ENCODE peak calls at places on chromosomes 2 and 18, in ten cellular contexts. One of them, this sample, is unnamed.

GRCh38 chr2:12579018-12579417 is 137.7 kb upstream of the TRIB2 start:
- DNase-seq in tibial nerve: no peak
- DNase-seq in psoas muscle: no peak
- DNase-seq in activated CD8-positive, alpha-beta T cell treated with anti-CD3 and anti-CD28 coated beads for 36 hours: peak; percentile 5
- DNase-seq in endothelial cell: no peak
- DNase-seq in AML-193: no peak
- DNase-seq in spleen: no peak
- DNase-seq in sciatic nerve: no peak
- DNase-seq in heart right ventricle: no peak
- DNase-seq in anterior cingulate cortex: no peak
- DNase-seq in this sample: no peak

GRCh38 chr18:6294119-6294784 is 120.5 kb downstream of the L3MBTL4 start:
- DNase-seq in tibial nerve: no peak
- DNase-seq in psoas muscle: no peak
- DNase-seq in activated CD8-positive, alpha-beta T cell treated with anti-CD3 and anti-CD28 coated beads for 36 hours: no peak
- DNase-seq in endothelial cell: no peak
- DNase-seq in AML-193: peak; percentile 33
- DNase-seq in spleen: no peak
- DNase-seq in sciatic nerve: no peak
- DNase-seq in heart right ventricle: peak; percentile 16
- DNase-seq in anterior cingulate cortex: no peak
- DNase-seq in this sample: no peak

GRCh38 chr2:240519396-240520142 is 38.2 kb downstream of the ANKMY1 start:
- DNase-seq in tibial nerve: no peak
- DNase-seq in psoas muscle: no peak
- DNase-seq in activated CD8-positive, alpha-beta T cell treated with anti-CD3 and anti-CD28 coated beads for 36 hours: no peak
- DNase-seq in endothelial cell: no peak
- DNase-seq in AML-193: no peak
- DNase-seq in spleen: peak; percentile 47
- DNase-seq in sciatic nerve: peak; percentile 55
- DNase-seq in heart right ventricle: no peak
- DNase-seq in anterior cingulate cortex: no peak
- DNase-seq in this sample: no peak

GRCh38 chr2:212683346-212683745 is 144.7 kb upstream of the ERBB4 start:
- DNase-seq in tibial nerve: no peak
- DNase-seq in psoas muscle: no peak
- DNase-seq in activated CD8-positive, alpha-beta T cell treated with anti-CD3 and anti-CD28 coated beads for 36 hours: no peak
- DNase-seq in endothelial cell: no peak
- DNase-seq in AML-193: no peak
- DNase-seq in spleen: no peak
- DNase-seq in sciatic nerve: no peak
- DNase-seq in heart right ventricle: no peak
- DNase-seq in anterior cingulate cortex: no peak
- DNase-seq in this sample: no peak

GRCh38 chr2:29703336-29703735 is 218.1 kb downstream of the ALK start:
- DNase-seq in tibial nerve: no peak
- DNase-seq in psoas muscle: no peak
- DNase-seq in activated CD8-positive, alpha-beta T cell treated with anti-CD3 and anti-CD28 coated beads for 36 hours: no peak
- DNase-seq in endothelial cell: no peak
- DNase-seq in AML-193: no peak
- DNase-seq in spleen: no peak
- DNase-seq in sciatic nerve: no peak
- DNase-seq in heart right ventricle: no peak
- DNase-seq in anterior cingulate cortex: no peak
- DNase-seq in this sample: no peak

GRCh38 chr2:215401896-215402379 is 33.9 kb downstream of the FN1 start:
- DNase-seq in tibial nerve: peak; percentile 43
- DNase-seq in psoas muscle: no peak
- DNase-seq in activated CD8-positive, alpha-beta T cell treated with anti-CD3 and anti-CD28 coated beads for 36 hours: no peak
- DNase-seq in endothelial cell: no peak
- DNase-seq in AML-193: no peak
- DNase-seq in spleen: no peak
- DNase-seq in sciatic nerve: no peak
- DNase-seq in heart right ventricle: peak; percentile 30
- DNase-seq in anterior cingulate cortex: no peak
- DNase-seq in this sample: no peak

GRCh38 chr2:129050116-129050515 is 731.4 kb upstream of the HS6ST1 start:
- DNase-seq in tibial nerve: no peak
- DNase-seq in psoas muscle: no peak
- DNase-seq in activated CD8-positive, alpha-beta T cell treated with anti-CD3 and anti-CD28 coated beads for 36 hours: no peak
- DNase-seq in endothelial cell: no peak
- DNase-seq in AML-193: no peak
- DNase-seq in spleen: no peak
- DNase-seq in sciatic nerve: no peak
- DNase-seq in heart right ventricle: no peak
- DNase-seq in anterior cingulate cortex: no peak
- DNase-seq in this sample: no peak

GRCh38 chr2:39470580-39470979 is 33.5 kb upstream of the MAP4K3 start:
- DNase-seq in tibial nerve: no peak
- DNase-seq in psoas muscle: no peak
- DNase-seq in activated CD8-positive, alpha-beta T cell treated with anti-CD3 and anti-CD28 coated beads for 36 hours: no peak
- DNase-seq in endothelial cell: no peak
- DNase-seq in AML-193: no peak
- DNase-seq in spleen: no peak
- DNase-seq in sciatic nerve: no peak
- DNase-seq in heart right ventricle: no peak
- DNase-seq in anterior cingulate cortex: no peak
- DNase-seq in this sample: no peak

GRCh38 chr18:45761512-45762114 is 37.6 kb downstream of the SLC14A1 start:
- DNase-seq in tibial nerve: no peak
- DNase-seq in psoas muscle: no peak
- DNase-seq in activated CD8-positive, alpha-beta T cell treated with anti-CD3 and anti-CD28 coated beads for 36 hours: no peak
- DNase-seq in endothelial cell: no peak
- DNase-seq in AML-193: peak; percentile 40
- DNase-seq in spleen: no peak
- DNase-seq in sciatic nerve: no peak
- DNase-seq in heart right ventricle: no peak
- DNase-seq in anterior cingulate cortex: no peak
- DNase-seq in this sample: no peak

GRCh38 chr2:215272918-215273317 is 38.9 kb upstream of the ATIC start:
- DNase-seq in tibial nerve: no peak
- DNase-seq in psoas muscle: no peak
- DNase-seq in activated CD8-positive, alpha-beta T cell treated with anti-CD3 and anti-CD28 coated beads for 36 hours: no peak
- DNase-seq in endothelial cell: no peak
- DNase-seq in AML-193: no peak
- DNase-seq in spleen: no peak
- DNase-seq in sciatic nerve: no peak
- DNase-seq in heart right ventricle: no peak
- DNase-seq in anterior cingulate cortex: no peak
- DNase-seq in this sample: no peak

GRCh38 chr2:221572821-221573429 is 821 bp upstream of the EPHA4 start:
- DNase-seq in tibial nerve: peak; percentile 12
- DNase-seq in psoas muscle: no peak
- DNase-seq in activated CD8-positive, alpha-beta T cell treated with anti-CD3 and anti-CD28 coated beads for 36 hours: peak; percentile 27
- DNase-seq in endothelial cell: peak; percentile 23
- DNase-seq in AML-193: no peak
- DNase-seq in spleen: no peak
- DNase-seq in sciatic nerve: peak; percentile 64
- DNase-seq in heart right ventricle: peak; percentile 43
- DNase-seq in anterior cingulate cortex: peak; percentile 84
- DNase-seq in this sample: peak; percentile 55

GRCh38 chr2:223580951-223581350 is 21.2 kb downstream of the SCG2 start:
- DNase-seq in tibial nerve: no peak
- DNase-seq in psoas muscle: no peak
- DNase-seq in activated CD8-positive, alpha-beta T cell treated with anti-CD3 and anti-CD28 coated beads for 36 hours: no peak
- DNase-seq in endothelial cell: no peak
- DNase-seq in AML-193: no peak
- DNase-seq in spleen: no peak
- DNase-seq in sciatic nerve: no peak
- DNase-seq in heart right ventricle: no peak
- DNase-seq in anterior cingulate cortex: no peak
- DNase-seq in this sample: no peak

GRCh38 chr2:237437566-237437965 is 23.6 kb upstream of the COL6A3 start:
- DNase-seq in tibial nerve: no peak
- DNase-seq in psoas muscle: no peak
- DNase-seq in activated CD8-positive, alpha-beta T cell treated with anti-CD3 and anti-CD28 coated beads for 36 hours: no peak
- DNase-seq in endothelial cell: no peak
- DNase-seq in AML-193: no peak
- DNase-seq in spleen: no peak
- DNase-seq in sciatic nerve: no peak
- DNase-seq in heart right ventricle: no peak
- DNase-seq in anterior cingulate cortex: no peak
- DNase-seq in this sample: no peak

GRCh38 chr2:230090978-230091377 is 22.3 kb upstream of the SLC16A14 start:
- DNase-seq in tibial nerve: no peak
- DNase-seq in psoas muscle: no peak
- DNase-seq in activated CD8-positive, alpha-beta T cell treated with anti-CD3 and anti-CD28 coated beads for 36 hours: no peak
- DNase-seq in endothelial cell: no peak
- DNase-seq in AML-193: no peak
- DNase-seq in spleen: no peak
- DNase-seq in sciatic nerve: no peak
- DNase-seq in heart right ventricle: no peak
- DNase-seq in anterior cingulate cortex: no peak
- DNase-seq in this sample: no peak

GRCh38 chr2:232773815-232774214 is 2.5 kb downstream of the KCNJ13 start:
- DNase-seq in tibial nerve: no peak
- DNase-seq in psoas muscle: no peak
- DNase-seq in activated CD8-positive, alpha-beta T cell treated with anti-CD3 and anti-CD28 coated beads for 36 hours: no peak
- DNase-seq in endothelial cell: no peak
- DNase-seq in AML-193: no peak
- DNase-seq in spleen: no peak
- DNase-seq in sciatic nerve: no peak
- DNase-seq in heart right ventricle: no peak
- DNase-seq in anterior cingulate cortex: no peak
- DNase-seq in this sample: no peak

GRCh38 chr2:134361648-134362047 is 107.8 kb downstream of the MGAT5 start:
- DNase-seq in tibial nerve: no peak
- DNase-seq in psoas muscle: no peak
- DNase-seq in activated CD8-positive, alpha-beta T cell treated with anti-CD3 and anti-CD28 coated beads for 36 hours: no peak
- DNase-seq in endothelial cell: no peak
- DNase-seq in AML-193: no peak
- DNase-seq in spleen: no peak
- DNase-seq in sciatic nerve: no peak
- DNase-seq in heart right ventricle: no peak
- DNase-seq in anterior cingulate cortex: no peak
- DNase-seq in this sample: no peak

GRCh38 chr2:102142829-102143449 is 393 bp downstream of the IL1R1 start:
- DNase-seq in tibial nerve: no peak
- DNase-seq in psoas muscle: no peak
- DNase-seq in activated CD8-positive, alpha-beta T cell treated with anti-CD3 and anti-CD28 coated beads for 36 hours: peak; percentile 13
- DNase-seq in endothelial cell: no peak
- DNase-seq in AML-193: no peak
- DNase-seq in spleen: no peak
- DNase-seq in sciatic nerve: no peak
- DNase-seq in heart right ventricle: peak; percentile 27
- DNase-seq in anterior cingulate cortex: no peak
- DNase-seq in this sample: peak; percentile 52

GRCh38 chr2:109560265-109560664 is 53.5 kb downstream of the SEPTIN10 start:
- DNase-seq in tibial nerve: no peak
- DNase-seq in psoas muscle: no peak
- DNase-seq in activated CD8-positive, alpha-beta T cell treated with anti-CD3 and anti-CD28 coated beads for 36 hours: no peak
- DNase-seq in endothelial cell: no peak
- DNase-seq in AML-193: no peak
- DNase-seq in spleen: no peak
- DNase-seq in sciatic nerve: no peak
- DNase-seq in heart right ventricle: no peak
- DNase-seq in anterior cingulate cortex: no peak
- DNase-seq in this sample: no peak

GRCh38 chr18:4842287-4842686 is 354.8 kb downstream of the AKAIN1 start:
- DNase-seq in tibial nerve: no peak
- DNase-seq in psoas muscle: no peak
- DNase-seq in activated CD8-positive, alpha-beta T cell treated with anti-CD3 and anti-CD28 coated beads for 36 hours: no peak
- DNase-seq in endothelial cell: no peak
- DNase-seq in AML-193: no peak
- DNase-seq in spleen: no peak
- DNase-seq in sciatic nerve: no peak
- DNase-seq in heart right ventricle: no peak
- DNase-seq in anterior cingulate cortex: no peak
- DNase-seq in this sample: no peak

GRCh38 chr2:112493858-112494648 is 12.1 kb downstream of the TTL start:
- DNase-seq in tibial nerve: no peak
- DNase-seq in psoas muscle: no peak
- DNase-seq in activated CD8-positive, alpha-beta T cell treated with anti-CD3 and anti-CD28 coated beads for 36 hours: no peak
- DNase-seq in endothelial cell: no peak
- DNase-seq in AML-193: no peak
- DNase-seq in spleen: no peak
- DNase-seq in sciatic nerve: no peak
- DNase-seq in heart right ventricle: no peak
- DNase-seq in anterior cingulate cortex: no peak
- DNase-seq in this sample: no peak

GRCh38 chr2:236092714-236093113 is 75.5 kb downstream of the GBX2 start:
- DNase-seq in tibial nerve: no peak
- DNase-seq in psoas muscle: no peak
- DNase-seq in activated CD8-positive, alpha-beta T cell treated with anti-CD3 and anti-CD28 coated beads for 36 hours: no peak
- DNase-seq in endothelial cell: no peak
- DNase-seq in AML-193: no peak
- DNase-seq in spleen: peak; percentile 2
- DNase-seq in sciatic nerve: no peak
- DNase-seq in heart right ventricle: no peak
- DNase-seq in anterior cingulate cortex: no peak
- DNase-seq in this sample: no peak

GRCh38 chr2:88638743-88639142 is 11.5 kb upstream of the EIF2AK3 start:
- DNase-seq in tibial nerve: no peak
- DNase-seq in psoas muscle: no peak
- DNase-seq in activated CD8-positive, alpha-beta T cell treated with anti-CD3 and anti-CD28 coated beads for 36 hours: peak; percentile 65
- DNase-seq in endothelial cell: no peak
- DNase-seq in AML-193: no peak
- DNase-seq in spleen: no peak
- DNase-seq in sciatic nerve: no peak
- DNase-seq in heart right ventricle: no peak
- DNase-seq in anterior cingulate cortex: no peak
- DNase-seq in this sample: no peak

GRCh38 chr2:86785456-86785855 is 5.3 kb downstream of the CD8A start:
- DNase-seq in tibial nerve: no peak
- DNase-seq in psoas muscle: no peak
- DNase-seq in activated CD8-positive, alpha-beta T cell treated with anti-CD3 and anti-CD28 coated beads for 36 hours: peak; percentile 95
- DNase-seq in endothelial cell: no peak
- DNase-seq in AML-193: no peak
- DNase-seq in spleen: peak; percentile 81
- DNase-seq in sciatic nerve: no peak
- DNase-seq in heart right ventricle: no peak
- DNase-seq in anterior cingulate cortex: no peak
- DNase-seq in this sample: no peak

GRCh38 chr2:9422321-9423099 is 818 bp downstream of the ITGB1BP1 start:
- DNase-seq in tibial nerve: no peak
- DNase-seq in psoas muscle: peak; percentile 50
- DNase-seq in activated CD8-positive, alpha-beta T cell treated with anti-CD3 and anti-CD28 coated beads for 36 hours: peak; percentile 64
- DNase-seq in endothelial cell: peak; percentile 21
- DNase-seq in AML-193: peak; percentile 29
- DNase-seq in spleen: peak; percentile 85
- DNase-seq in sciatic nerve: peak; percentile 73
- DNase-seq in heart right ventricle: peak; percentile 34
- DNase-seq in anterior cingulate cortex: peak; percentile 67
- DNase-seq in this sample: peak; percentile 65

GRCh38 chr2:224894356-224894755 is 147.9 kb downstream of the DOCK10 start:
- DNase-seq in tibial nerve: no peak
- DNase-seq in psoas muscle: no peak
- DNase-seq in activated CD8-positive, alpha-beta T cell treated with anti-CD3 and anti-CD28 coated beads for 36 hours: no peak
- DNase-seq in endothelial cell: no peak
- DNase-seq in AML-193: peak; percentile 88
- DNase-seq in spleen: no peak
- DNase-seq in sciatic nerve: no peak
- DNase-seq in heart right ventricle: no peak
- DNase-seq in anterior cingulate cortex: no peak
- DNase-seq in this sample: no peak

GRCh38 chr2:220789961-220790360 is 782.1 kb downstream of the EPHA4 start:
- DNase-seq in tibial nerve: no peak
- DNase-seq in psoas muscle: no peak
- DNase-seq in activated CD8-positive, alpha-beta T cell treated with anti-CD3 and anti-CD28 coated beads for 36 hours: no peak
- DNase-seq in endothelial cell: no peak
- DNase-seq in AML-193: no peak
- DNase-seq in spleen: no peak
- DNase-seq in sciatic nerve: no peak
- DNase-seq in heart right ventricle: no peak
- DNase-seq in anterior cingulate cortex: no peak
- DNase-seq in this sample: no peak

GRCh38 chr2:65465857-65466256 is 33.5 kb upstream of the SPRED2 start:
- DNase-seq in tibial nerve: no peak
- DNase-seq in psoas muscle: peak; percentile 17
- DNase-seq in activated CD8-positive, alpha-beta T cell treated with anti-CD3 and anti-CD28 coated beads for 36 hours: no peak
- DNase-seq in endothelial cell: no peak
- DNase-seq in AML-193: no peak
- DNase-seq in spleen: no peak
- DNase-seq in sciatic nerve: no peak
- DNase-seq in heart right ventricle: no peak
- DNase-seq in anterior cingulate cortex: no peak
- DNase-seq in this sample: no peak

GRCh38 chr2:39385172-39385571 is 51.9 kb downstream of the MAP4K3 start:
- DNase-seq in tibial nerve: no peak
- DNase-seq in psoas muscle: no peak
- DNase-seq in activated CD8-positive, alpha-beta T cell treated with anti-CD3 and anti-CD28 coated beads for 36 hours: no peak
- DNase-seq in endothelial cell: no peak
- DNase-seq in AML-193: no peak
- DNase-seq in spleen: no peak
- DNase-seq in sciatic nerve: no peak
- DNase-seq in heart right ventricle: no peak
- DNase-seq in anterior cingulate cortex: no peak
- DNase-seq in this sample: no peak

This sample was measured in H9.